ENCODE peak calls at places on chromosome 6, in ten cellular contexts. T is activated T-cell treated with anti-CD3 and anti-CD28 coated beads for 1 hour; N is COR-L47; H is cerebellum; A is IMR-90; F is colonic mucosa; L is brain microvascular endothelial cell; I is HEK293T; O is stimulated activated CD4-positive, alpha-beta T cell treated with anti-CD3 and anti-CD28 coated beads, Interleukin-15, amount 100 ng/mL, for 1 hour; S is germinal center. M is an unnamed sample.

GRCh38 chr6:2387445-2387844 is 142.0 kb upstream of the GMDS start:
- DNase-seq in T (no peak), N (no peak), H (no peak), A (no peak), F (no peak), L (no peak), I (no peak), O (no peak), S (no peak), M (no peak)

GRCh38 chr6:81226957-81227356 is 525.5 kb downstream of the TENT5A start:
- DNase-seq in T (no peak), N (no peak), H (no peak), A (no peak), F (no peak), L (no peak), I (no peak), O (no peak), S (no peak), M (no peak)

GRCh38 chr6:25991785-25992412 is 29.3 kb downstream of the TRIM38 start:
- DNase-seq in T (peak), N (peak), H (peak), A (peak), F (peak), L (peak), I (peak), O (peak), S (peak), M (no peak)

GRCh38 chr6:55276745-55277627 is 50.3 kb upstream of the GFRAL start:
- DNase-seq in T (no peak), N (peak), H (peak), A (peak), F (peak), L (peak), I (peak), O (no peak), S (peak), M (no peak)

GRCh38 chr6:8237668-8238067 is 135.3 kb upstream of the EEF1E1 start:
- DNase-seq in T (no peak), N (no peak), H (no peak), A (no peak), F (no peak), L (no peak), I (no peak), O (no peak), S (no peak), M (no peak)

GRCh38 chr6:131163886-131164285 is 28.6 kb downstream of the AKAP7 start:
- DNase-seq in T (no peak), N (no peak), H (no peak), A (peak), F (no peak), L (peak), I (no peak), O (no peak), S (no peak), M (no peak)

GRCh38 chr6:27188206-27188884 is 59.2 kb upstream of the PRSS16 start:
- DNase-seq in T (peak), N (no peak), H (peak), A (peak), F (peak), L (peak), I (peak), O (no peak), S (peak), M (no peak)

GRCh38 chr6:150290429-150290828 is 78.4 kb upstream of the IYD start:
- DNase-seq in T (no peak), N (no peak), H (no peak), A (peak), F (no peak), L (peak), I (no peak), O (no peak), S (no peak), M (no peak)

GRCh38 chr6:35310265-35310831 is 12.7 kb downstream of the DEF6 start:
- DNase-seq in T (no peak), N (no peak), H (no peak), A (no peak), F (no peak), L (no peak), I (no peak), O (no peak), S (no peak), M (peak)

GRCh38 chr6:168615837-168616236 is 174.9 kb downstream of the SMOC2 start:
- DNase-seq in T (no peak), N (no peak), H (no peak), A (no peak), F (no peak), L (no peak), I (no peak), O (no peak), S (no peak), M (no peak)

GRCh38 chr6:129102741-129103140 is 219.8 kb downstream of the LAMA2 start:
- DNase-seq in T (no peak), N (no peak), H (no peak), A (peak), F (no peak), L (no peak), I (no peak), O (no peak), S (no peak), M (no peak)

GRCh38 chr6:112050417-112050816 is 3.5 kb upstream of the CCN6 start:
- DNase-seq in T (no peak), N (no peak), H (no peak), A (no peak), F (no peak), L (no peak), I (no peak), O (no peak), S (no peak), M (no peak)

GRCh38 chr6:120608826-120609225 is 725.5 kb downstream of the TBC1D32 start:
- DNase-seq in T (no peak), N (no peak), H (no peak), A (no peak), F (no peak), L (peak), I (no peak), O (no peak), S (no peak), M (no peak)

GRCh38 chr6:3867616-3868502 is 18.7 kb downstream of the FAM50B start:
- DNase-seq in T (no peak), N (no peak), H (no peak), A (peak), F (no peak), L (no peak), I (no peak), O (no peak), S (no peak), M (no peak)

GRCh38 chr6:55543633-55544309 is 35.2 kb downstream of the HMGCLL1 start:
- DNase-seq in T (no peak), N (no peak), H (no peak), A (no peak), F (no peak), L (no peak), I (peak), O (no peak), S (no peak), M (no peak)

M was measured in CD8-positive, alpha-beta T cell.